ENCODE peak calls at places on chromosome 5, in four cellular contexts. B is brain microvascular endothelial cell, D is MM.1S, N is bronchial epithelial cell. K is an unnamed sample.
A peak's percentile ranks its signal among the peaks of the same experiment; 100 is the strongest.

GRCh38 chr5:177154003-177154643 is 20.6 kb downstream of the NSD1 start:
- DNase-seq in N (no peak), B (no peak), D (no peak), K (no peak)

GRCh38 chr5:136769900-136770684 is 404.7 kb upstream of the TRPC7 start:
- DNase-seq in N (peak; percentile 64), D (peak; percentile 55), B (peak; percentile 55), K (no peak)

GRCh38 chr5:33299621-33300208 is 141.1 kb upstream of the TARS1 start:
- DNase-seq in D (peak; percentile 45), N (peak; percentile 78), B (peak; percentile 63), K (no peak)

GRCh38 chr5:147446528-147446927 is 63.3 kb downstream of the DPYSL3 start:
- DNase-seq in B (no peak), D (no peak), N (no peak), K (no peak)

GRCh38 chr5:75640826-75641225 is 29.6 kb downstream of the ANKDD1B start:
- DNase-seq in D (no peak), B (no peak), N (no peak), K (no peak)

GRCh38 chr5:42059291-42059690 is 134.2 kb downstream of the FBXO4 start:
- DNase-seq in N (peak; percentile 80), B (no peak), D (no peak), K (no peak)

GRCh38 chr5:138138949-138139775 is at the start of gene NME5:
- DNase-seq in B (peak; percentile 55), N (peak; percentile 53), D (peak; percentile 75), K (no peak)

GRCh38 chr5:101932599-101932998 is 363.5 kb downstream of the SLCO4C1 start:
- DNase-seq in D (no peak), B (no peak), N (no peak), K (no peak)

GRCh38 chr5:56513141-56513540 is 280.0 kb upstream of the ANKRD55 start:
- DNase-seq in N (peak; percentile 49), B (no peak), D (no peak), K (no peak)

GRCh38 chr5:16461782-16462181 is 3.8 kb downstream of the ZNF622 start:
- DNase-seq in N (no peak), B (peak; percentile 86), D (no peak), K (no peak)

GRCh38 chr5:58496488-58496887 is 5.3 kb downstream of the GAPT start:
- DNase-seq in N (no peak), D (no peak), B (no peak), K (no peak)

GRCh38 chr5:159825551-159826051 is 90.7 kb upstream of the ADRA1B start:
- DNase-seq in N (no peak), B (no peak), D (no peak), K (no peak)

GRCh38 chr5:111223790-111224560 is at the start of gene CAMK4:
- DNase-seq in N (peak; percentile 39), D (peak; percentile 60), B (peak; percentile 38), K (peak; percentile 75)

GRCh38 chr5:174690256-174690655 is 34.1 kb upstream of the MSX2 start:
- DNase-seq in D (no peak), B (no peak), N (no peak), K (no peak)

GRCh38 chr5:177410575-177410974 is 1.2 kb upstream of the F12 start:
- DNase-seq in N (no peak), B (no peak), D (no peak), K (no peak)

GRCh38 chr5:77015938-77016569 is 14.2 kb upstream of the AGGF1 start:
- DNase-seq in D (peak; percentile 50), N (peak; percentile 66), B (peak; percentile 56), K (peak; percentile 10)

GRCh38 chr5:658103-658502 is 35.0 kb downstream of the TPPP start:
- DNase-seq in B (peak; percentile 51), D (no peak), N (no peak), K (no peak)

GRCh38 chr5:40568548-40568947 is 111.2 kb upstream of the PTGER4 start:
- DNase-seq in B (no peak), D (no peak), N (peak; percentile 69), K (no peak)

GRCh38 chr5:68071243-68071642 is 144.3 kb upstream of the PIK3R1 start:
- DNase-seq in D (no peak), N (no peak), B (no peak), K (no peak)

GRCh38 chr5:132479812-132480441 is 10.6 kb downstream of the IRF1 start:
- DNase-seq in N (no peak), B (no peak), D (no peak), K (peak; percentile 40)

GRCh38 chr5:10352404-10353240 is 873 bp upstream of the MARCHF6 start:
- DNase-seq in N (no peak), D (peak; percentile 74), B (peak; percentile 36), K (no peak)

GRCh38 chr5:10353241-10354047 is at the start of gene MARCHF6:
- DNase-seq in D (peak; percentile 97), N (peak; percentile 86), B (peak; percentile 81), K (peak; percentile 95)

GRCh38 chr5:10354048-10354872 is 765 bp downstream of the MARCHF6 start:
- DNase-seq in D (peak; percentile 50), N (no peak), B (peak; percentile 41), K (peak; percentile 48)

GRCh38 chr5:10351882-10352395 is 1.6 kb upstream of the MARCHF6 start:
- DNase-seq in B (no peak), D (no peak), N (no peak), K (no peak)

DNA sequence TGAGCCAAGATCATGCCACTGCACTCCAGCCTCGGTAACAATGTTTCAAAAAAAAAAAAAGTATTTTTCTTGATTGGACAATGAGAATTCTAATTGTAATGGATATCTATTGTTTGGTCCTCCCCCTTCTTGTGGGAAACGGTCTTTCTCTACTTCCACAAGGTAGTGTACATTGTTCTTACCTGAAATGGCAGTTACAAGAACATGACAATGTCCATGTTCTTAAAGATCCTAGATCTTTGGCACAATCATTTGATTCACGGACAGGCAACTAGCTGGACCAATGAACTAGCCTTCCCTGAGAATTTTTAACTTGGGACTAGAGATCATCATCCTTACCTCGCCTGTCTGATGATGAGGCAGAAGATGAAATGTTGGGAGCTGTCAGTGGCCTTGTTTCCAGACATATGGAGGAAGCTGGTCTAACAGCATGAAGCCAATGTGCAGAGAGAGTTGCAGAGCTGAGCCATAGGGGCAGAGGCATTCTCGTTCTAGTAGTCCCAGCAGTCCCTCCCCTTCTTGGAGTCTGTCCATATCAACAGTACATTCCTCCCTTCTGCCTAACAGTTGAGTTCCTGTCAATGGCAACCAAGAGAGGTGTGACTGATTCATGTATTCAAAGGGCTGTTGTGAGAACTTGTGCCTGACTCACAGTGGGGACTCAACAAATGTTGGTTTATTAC is 2.2 kb upstream of the MARCHF6 start:
- DNase-seq in N (peak; percentile 95), B (peak; percentile 90), D (no peak), K (no peak)
- H3K4me3 ChIP-seq in N (no peak overlapping the region), B (no peak overlapping the region), D (no peak overlapping the region), K (no peak overlapping the region)

GRCh38 chr5:82405618-82406199 is 127.6 kb upstream of the RPS23 start:
- DNase-seq in N (peak; percentile 100), B (peak; percentile 99), D (no peak), K (no peak)
- H3K4me3 ChIP-seq in N (no peak overlapping the region), B (no peak overlapping the region), D (no peak overlapping the region), K (no peak overlapping the region)

GRCh38 chr5:172886974-172887491 is 53.0 kb downstream of the ERGIC1 start:
- DNase-seq in D (no peak), N (peak; percentile 83), B (peak; percentile 86), K (no peak)
- H3K4me3 ChIP-seq in D (no peak overlapping the region), N (no peak overlapping the region), B (no peak overlapping the region), K (no peak overlapping the region)

GRCh38 chr5:172641359-172642045 is 439 bp downstream of the NEURL1B start:
- DNase-seq in N (no peak), B (no peak), D (no peak), K (no peak)
- H3K4me3 ChIP-seq in N (peak overlapping the region; percentile 63), B (peak overlapping the region; percentile 42), D (peak overlapping the region; percentile 68), K (no peak overlapping the region)

GRCh38 chr5:181185560-181185959 is 19.4 kb downstream of the TRIM7 start:
- DNase-seq in D (no peak), N (no peak), B (no peak), K (no peak)

GRCh38 chr5:181187500-181188213 is 17.3 kb downstream of the TRIM7 start:
- DNase-seq in B (peak; percentile 83), D (peak; percentile 46), N (peak; percentile 70), K (peak; percentile 54)

GRCh38 chr5:181186022-181186421 is 19.0 kb downstream of the TRIM7 start:
- DNase-seq in B (no peak), N (no peak), D (no peak), K (no peak)

GRCh38 chr5:181186902-181187499 is 18.0 kb downstream of the TRIM7 start:
- DNase-seq in B (no peak), D (no peak), N (no peak), K (no peak)

DNA sequence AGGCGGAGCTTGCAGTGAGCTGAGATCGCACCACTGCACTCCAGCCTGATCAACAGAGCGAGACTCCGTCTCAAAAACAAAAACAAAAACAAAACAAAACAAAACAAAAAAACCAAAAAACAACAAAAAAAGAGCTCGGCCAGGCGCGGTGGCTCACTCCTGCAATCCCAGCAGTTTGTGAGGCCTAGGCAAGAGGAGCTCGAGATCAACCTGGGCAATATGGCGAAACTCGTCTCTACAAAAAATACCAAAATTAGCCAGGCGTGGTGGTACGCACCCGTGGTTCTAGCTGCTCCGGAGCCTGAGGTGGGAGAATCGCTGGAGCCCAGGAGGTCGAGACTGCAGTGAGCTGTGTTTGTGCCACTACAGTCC is 20.2 kb downstream of the TRIM7 start:
- DNase-seq in D (no peak), N (no peak), B (no peak), K (no peak)
- H3K4me3 ChIP-seq in D (peak overlapping the region; percentile 1), N (peak overlapping the region; percentile 50), B (peak overlapping the region; percentile 17), K (peak overlapping the region; percentile 56)

GRCh38 chr5:10634056-10634455 is 70.2 kb downstream of the ANKRD33B start:
- DNase-seq in D (no peak), N (no peak), B (no peak), K (no peak)

GRCh38 chr5:10635257-10635860 is 71.5 kb downstream of the ANKRD33B start:
- DNase-seq in D (no peak), B (peak; percentile 67), N (peak; percentile 77), K (no peak)

GRCh38 chr5:10635861-10636350 is 72.0 kb downstream of the ANKRD33B start:
- DNase-seq in D (no peak), N (peak; percentile 39), B (no peak), K (no peak)

GRCh38 chr5:10633271-10634049 is 69.6 kb downstream of the ANKRD33B start:
- DNase-seq in N (no peak), B (no peak), D (peak; percentile 8), K (peak; percentile 27)

GRCh38 chr5:10634562-10634961 is 70.7 kb downstream of the ANKRD33B start:
- DNase-seq in D (no peak), B (no peak), N (no peak), K (no peak)
- H3K4me3 ChIP-seq in D (no peak overlapping the region), B (no peak overlapping the region), N (no peak overlapping the region), K (no peak overlapping the region)

GRCh38 chr5:124906339-124907097 is 160.1 kb upstream of the ZNF608 start:
- DNase-seq in B (peak; percentile 64), D (peak; percentile 39), N (peak; percentile 62), K (no peak)
- H3K4me3 ChIP-seq in B (no peak overlapping the region), D (no peak overlapping the region), N (no peak overlapping the region), K (no peak overlapping the region)

GRCh38 chr5:153490124-153491085 is at the start of gene GRIA1:
- DNase-seq in N (no peak), B (no peak), D (no peak), K (no peak)
- H3K4me3 ChIP-seq in N (no peak within 1 kb of the TSS), B (peak within 1 kb of the TSS; percentile 42), D (no peak within 1 kb of the TSS), K (no peak within 1 kb of the TSS)

GRCh38 chr5:78771260-78772240 is 123.0 kb upstream of the LHFPL2 start:
- DNase-seq in D (no peak), N (peak; percentile 73), B (no peak), K (no peak)
- H3K4me3 ChIP-seq in D (no peak overlapping the region), N (no peak overlapping the region), B (no peak overlapping the region), K (no peak overlapping the region)

GRCh38 chr5:148829734-148830133 is 3.3 kb downstream of the ADRB2 start:
- DNase-seq in D (no peak), N (peak; percentile 25), B (no peak), K (no peak)
- H3K4me3 ChIP-seq in D (peak overlapping the region; percentile 93), N (peak overlapping the region; percentile 86), B (no peak overlapping the region), K (peak overlapping the region; percentile 75)